ENCODE peak calls at places on chromosomes 7 and 10, in four cellular contexts. R is left ventricle myocardium inferior, L is IMR-90, T is right lobe of liver. V is an unnamed sample. For H3K9me3, the result is how much of the 10 kb centered on the place peaks cover.

GRCh38 chr10:110527731-110528171 is 30.0 kb downstream of the DUSP5 start:
- DNase-seq in R (no peak), L (no peak), T (no peak), V (no peak)

GRCh38 chr7:80027616-80028173 is 106.9 kb upstream of the GNAI1 start:
- DNase-seq in R (no peak), L (no peak), T (no peak), V (no peak)

GRCh38 chr7:30988346-30989005 is 24.7 kb downstream of the GHRHR start:
- DNase-seq in R (peak), L (no peak), T (peak), V (peak)

GRCh38 chr7:32020760-32021159 is 49.4 kb downstream of the PDE1C start:
- DNase-seq in R (no peak), L (peak), T (no peak), V (no peak)

GRCh38 chr7:148929176-148929575 is 45.1 kb upstream of the EZH2 start:
- DNase-seq in R (no peak), L (no peak), T (no peak), V (no peak)

GRCh38 chr7:22617166-22617565 is 109.8 kb upstream of the IL6 start:
- DNase-seq in R (no peak), L (no peak), T (no peak), V (no peak)

GRCh38 chr10:132521466-132522102 is 16.0 kb upstream of the INPP5A start:
- DNase-seq in R (no peak), L (no peak), T (peak), V (peak)

GRCh38 chr7:36945612-36946400 is 221.5 kb upstream of the AOAH start:
- DNase-seq in R (no peak), L (no peak), T (peak), V (peak)

GRCh38 chr10:73168486-73168844 is 546 bp downstream of the FAM149B1 start:
- DNase-seq in R (no peak), L (no peak), T (no peak), V (no peak)

GRCh38 chr10:62048919-62049636 is 147.6 kb downstream of the ARID5B start:
- DNase-seq in R (peak), L (peak), T (peak), V (peak)

GRCh38 chr7:104130726-104131125 is 77.1 kb downstream of the ORC5 start:
- DNase-seq in R (no peak), L (no peak), T (no peak), V (no peak)

GRCh38 chr7:12229046-12229445 is 18.0 kb downstream of the TMEM106B start:
- DNase-seq in R (no peak), L (peak), T (no peak), V (no peak)

GRCh38 chr7:74092964-74093339 is 9.3 kb downstream of the LIMK1 start:
- DNase-seq in R (peak), L (peak), T (peak), V (no peak)

GRCh38 chr7:112383671-112384417 is 66.4 kb upstream of the IFRD1 start:
- DNase-seq in R (no peak), L (no peak), T (no peak), V (peak)

GRCh38 chr7:732094-732541 is 5.0 kb upstream of the PRKAR1B start:
- DNase-seq in R (peak), L (no peak), T (peak), V (peak)

GRCh38 chr7:6510476-6511133 is 40.7 kb downstream of the GRID2IP start:
- DNase-seq in R (no peak), L (no peak), T (no peak), V (no peak)

GRCh38 chr7:156021476-156021875 is 209.2 kb upstream of the SHH start:
- DNase-seq in R (no peak), L (no peak), T (no peak), V (no peak)

GRCh38 chr7:133484135-133484534 is 231.3 kb downstream of the EXOC4 start:
- DNase-seq in R (no peak), L (no peak), T (no peak), V (no peak)

GRCh38 chr7:70694909-70695803 is 436.8 kb upstream of the GALNT17 start:
- DNase-seq in R (no peak), L (peak), T (peak), V (peak)

GRCh38 chr10:119761106-119761505 is 35.3 kb downstream of the INPP5F start:
- DNase-seq in R (no peak), L (peak), T (no peak), V (no peak)

GRCh38 chr7:140674356-140674800 is 1.6 kb downstream of the ADCK2 start:
- DNase-seq in R (no peak), L (no peak), T (no peak), V (peak)

GRCh38 chr10:49001402-49001801 is 61.8 kb upstream of the LRRC18 start:
- DNase-seq in R (no peak), L (no peak), T (no peak), V (no peak)

GRCh38 chr7:26390016-26390415 is 98.4 kb downstream of the SNX10 start:
- DNase-seq in R (no peak), L (no peak), T (no peak), V (no peak)

GRCh38 chr7:121404348-121404747 is 8.2 kb upstream of the FAM3C start:
- DNase-seq in R (no peak), L (no peak), T (no peak), V (no peak)

GRCh38 chr7:5354460-5355279 is 69.0 kb downstream of the TNRC18 start:
- DNase-seq in R (peak), L (peak), T (peak), V (peak)

GRCh38 chr10:68099736-68100135 is 9.6 kb upstream of the MYPN start:
- DNase-seq in R (no peak), L (peak), T (no peak), V (no peak)

GRCh38 chr7:68371985-68372384 is 1226.3 kb upstream of the AUTS2 start:
- DNase-seq in R (no peak), L (no peak), T (no peak), V (no peak)
- TF ChIP-seq CTCF in R (no peak), L (no peak), T (no peak), V (no peak)

DNA sequence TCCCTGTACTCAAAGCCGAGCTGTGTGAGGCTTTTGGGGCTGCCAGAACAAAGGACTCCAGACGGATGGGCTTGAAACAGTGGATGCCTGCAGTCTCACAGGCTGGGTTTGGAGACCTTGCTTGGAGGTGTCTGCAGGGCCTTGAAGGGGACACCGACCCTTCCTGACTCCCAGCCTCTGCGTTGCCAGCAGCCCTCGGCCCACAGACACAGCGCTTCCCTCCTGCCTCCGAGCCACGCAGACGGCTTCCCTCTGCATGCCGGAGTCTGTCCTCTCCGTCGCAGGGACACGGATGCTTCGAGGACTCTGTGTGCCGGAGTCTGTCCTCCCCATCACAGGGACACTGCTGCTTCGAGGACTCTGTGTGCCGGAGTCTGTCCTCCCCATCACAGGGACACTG is 524.7 kb downstream of the DNAJB6 start:
- DNase-seq in R (no peak), L (no peak), T (no peak), V (no peak)
- H3K9me3 ChIP-seq in R (under half), L (half or more), T (under half), V (under half)

GRCh38 chr10:35236739-35237138 is 99.6 kb upstream of the CCNY start:
- DNase-seq in R (no peak), L (peak), T (no peak), V (no peak)
- TF ChIP-seq CTCF in R (peak), L (peak), T (peak), V (no peak)

GRCh38 chr7:57215423-57215822 is 83.2 kb upstream of the ZNF479 start:
- DNase-seq in R (no peak), L (no peak), T (peak), V (no peak)
- H3K9me3 ChIP-seq in R (half or more), L (under half), T (under half), V (under half)

GRCh38 chr7:141674201-141674671 is 27.7 kb downstream of the DENND11 start:
- DNase-seq in R (no peak), L (no peak), T (no peak), V (no peak)

GRCh38 chr7:141675431-141676210 is 26.3 kb downstream of the DENND11 start:
- DNase-seq in R (no peak), L (no peak), T (no peak), V (no peak)

GRCh38 chr7:141676618-141677017 is 25.3 kb downstream of the DENND11 start:
- DNase-seq in R (no peak), L (no peak), T (no peak), V (no peak)

GRCh38 chr7:141671705-141672496 is 30.1 kb downstream of the DENND11 start:
- DNase-seq in R (no peak), L (no peak), T (no peak), V (no peak)

GRCh38 chr7:141674702-141675101 is 27.3 kb downstream of the DENND11 start:
- DNase-seq in R (no peak), L (no peak), T (no peak), V (no peak)
- TF ChIP-seq CTCF in R (peak), L (peak), T (peak), V (peak)